ENCODE peak calls at places on chromosome 9, in six cellular contexts. U is lung, E is tibial artery, H is PC-3, P is foreskin keratinocyte, V is colonic mucosa. Y is an unnamed sample.

GRCh38 chr9:124453586-124454191 is 3.4 kb downstream of the ADGRD2 start:
- DNase-seq in U (no peak), E (no peak), H (no peak), P (no peak), V (peak), Y (no peak)

GRCh38 chr9:69120380-69121154 is 53.5 kb upstream of the TJP2 start:
- DNase-seq in U (peak), E (no peak), H (peak), P (peak), V (peak), Y (peak)

GRCh38 chr9:70950270-70950669 is 171.2 kb downstream of the TRPM3 start:
- DNase-seq in U (no peak), E (no peak), H (no peak), P (no peak), V (no peak), Y (no peak)

GRCh38 chr9:74281674-74282073 is 215.5 kb upstream of the RORB start:
- DNase-seq in U (no peak), E (no peak), H (peak), P (no peak), V (no peak), Y (no peak)

GRCh38 chr9:130913599-130914416 is 17.2 kb upstream of the QRFP start:
- DNase-seq in U (no peak), E (no peak), H (no peak), P (no peak), V (no peak), Y (no peak)

GRCh38 chr9:68999393-69000105 is 14.4 kb downstream of the PRKACG start:
- DNase-seq in U (peak), E (peak), H (peak), P (peak), V (peak), Y (peak)

GRCh38 chr9:76676857-76677256 is 87.4 kb upstream of the PCA3 start:
- DNase-seq in U (no peak), E (no peak), H (no peak), P (no peak), V (no peak), Y (no peak)

GRCh38 chr9:124293712-124294504 is 36.2 kb downstream of the NEK6 start:
- DNase-seq in U (no peak), E (no peak), H (peak), P (no peak), V (no peak), Y (no peak)

GRCh38 chr9:86669442-86669841 is 277.9 kb downstream of the GAS1 start:
- DNase-seq in U (no peak), E (no peak), H (no peak), P (peak), V (no peak), Y (no peak)

GRCh38 chr9:96133296-96134010 is 168.5 kb downstream of the HSD17B3 start:
- DNase-seq in U (no peak), E (no peak), H (no peak), P (no peak), V (no peak), Y (no peak)

GRCh38 chr9:85332487-85332886 is 409.3 kb downstream of the AGTPBP1 start:
- DNase-seq in U (no peak), E (no peak), H (peak), P (no peak), V (no peak), Y (no peak)
- TF ChIP-seq CTCF in U (no peak), E (no peak), H (peak), P (peak), V (no peak), Y (no peak)

GRCh38 chr9:27990524-27990923 is 417.2 kb upstream of the C9orf72 start:
- DNase-seq in U (no peak), E (no peak), H (no peak), P (no peak), V (no peak), Y (no peak)
- H3K27ac ChIP-seq in U (no peak), E (no peak), H (no peak), P (no peak), V (no peak), Y (no peak)

GRCh38 chr9:120928720-120929389 is 2.3 kb upstream of the TRAF1 start:
- DNase-seq in U (peak), E (peak), H (no peak), P (peak), V (peak), Y (peak)
- TF ChIP-seq CTCF in U (no peak), E (no peak), H (no peak), P (peak), V (no peak), Y (no peak)

DNA sequence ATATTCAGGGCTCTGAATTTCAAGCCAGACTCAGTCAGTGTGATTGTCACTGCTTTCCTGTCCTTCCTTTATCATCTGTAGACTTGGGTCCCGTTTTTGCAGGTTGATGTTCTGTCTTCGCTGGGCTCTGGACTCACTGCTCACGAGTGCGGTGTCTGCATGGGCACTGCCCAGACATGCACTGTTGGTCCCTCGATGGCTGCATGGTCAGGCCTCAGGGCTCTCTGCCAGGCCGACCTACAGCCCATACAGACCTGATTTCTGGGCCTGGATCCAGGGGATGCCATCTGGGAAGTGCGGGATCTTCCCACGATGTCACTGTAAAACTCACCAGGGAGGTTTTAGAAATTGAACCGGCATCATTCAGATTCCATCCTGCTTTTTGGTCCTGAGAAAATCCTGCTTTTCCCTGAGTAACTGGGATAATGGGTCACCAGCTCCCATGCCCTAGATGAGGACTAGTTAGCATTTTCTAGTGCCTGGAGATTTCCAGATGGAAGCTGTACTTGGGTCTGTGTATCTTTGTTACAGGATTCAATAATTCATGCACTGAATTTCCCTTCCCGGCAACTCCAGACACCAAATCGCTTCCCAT is 9.1 kb downstream of the S1PR3 start:
- DNase-seq in U (peak), E (peak), H (no peak), P (no peak), V (no peak), Y (no peak)
- H3K27ac ChIP-seq in U (peak), E (peak), H (no peak), P (no peak), V (no peak), Y (peak)

GRCh38 chr9:136808075-136808780 is 480 bp downstream of the RABL6 start:
- DNase-seq in U (no peak), E (no peak), H (no peak), P (no peak), V (peak), Y (no peak)
- TF ChIP-seq CTCF in U (no peak), E (no peak), H (no peak), P (no peak), V (no peak), Y (no peak)

GRCh38 chr9:13292782-13293181 is 13.3 kb upstream of the MPDZ start:
- DNase-seq in U (no peak), E (no peak), H (no peak), P (no peak), V (no peak), Y (no peak)

GRCh38 chr9:13292158-13292557 is 12.7 kb upstream of the MPDZ start:
- DNase-seq in U (no peak), E (no peak), H (no peak), P (no peak), V (no peak), Y (no peak)

GRCh38 chr9:13291718-13292117 is 12.2 kb upstream of the MPDZ start:
- DNase-seq in U (no peak), E (no peak), H (no peak), P (no peak), V (no peak), Y (no peak)

GRCh38 chr9:13296972-13297371 is 17.5 kb upstream of the MPDZ start:
- DNase-seq in U (no peak), E (no peak), H (no peak), P (no peak), V (no peak), Y (no peak)

DNA sequence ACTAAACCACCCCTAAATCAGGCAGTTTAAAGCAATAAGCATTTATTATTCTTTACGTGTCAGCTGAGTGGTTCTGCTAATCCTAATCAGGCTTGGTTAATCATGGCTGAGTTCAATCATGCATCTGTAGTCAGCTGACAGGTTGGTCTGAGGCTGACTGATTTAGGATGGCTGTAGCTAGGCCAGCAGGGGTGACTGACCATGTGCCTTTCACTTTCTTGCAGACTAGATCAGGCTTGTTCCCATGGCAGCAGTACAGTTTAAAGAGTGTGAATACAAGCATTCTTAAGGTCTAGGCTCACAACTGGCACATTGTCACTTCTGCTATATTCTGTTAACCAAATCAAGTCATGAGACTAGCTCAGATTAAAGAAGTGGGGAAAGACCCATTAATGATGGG is 16.1 kb upstream of the MPDZ start:
- DNase-seq in U (no peak), E (no peak), H (no peak), P (peak), V (no peak), Y (no peak)
- H3K27ac ChIP-seq in U (no peak), E (no peak), H (no peak), P (no peak), V (no peak), Y (no peak)